ENCODE peak calls at places on chromosomes 1 and 21, in eight cellular contexts. One of them, this sample, is unnamed. For H3K9me3, the result is how much of the 10 kb centered on the place peaks cover.

GRCh38 chr1:99266731-99267130 is 2.4 kb downstream of the PLPPR4 start:
- DNase-seq in CD4-positive, alpha-beta memory T cell: no peak
- DNase-seq in H1: no peak
- DNase-seq in heart left ventricle: no peak
- DNase-seq in heart right ventricle: no peak
- DNase-seq in A549: no peak
- DNase-seq in tibial artery: no peak
- DNase-seq in left ventricle myocardium inferior: no peak
- DNase-seq in this sample: no peak

GRCh38 chr1:170470121-170470520 is 61.8 kb upstream of the GORAB start:
- DNase-seq in CD4-positive, alpha-beta memory T cell: no peak
- DNase-seq in H1: no peak
- DNase-seq in heart left ventricle: no peak
- DNase-seq in heart right ventricle: no peak
- DNase-seq in A549: no peak
- DNase-seq in tibial artery: no peak
- DNase-seq in left ventricle myocardium inferior: no peak
- DNase-seq in this sample: no peak

GRCh38 chr1:29227511-29227910 is 3.2 kb downstream of the MECR start:
- DNase-seq in CD4-positive, alpha-beta memory T cell: no peak
- DNase-seq in H1: no peak
- DNase-seq in heart left ventricle: no peak
- DNase-seq in heart right ventricle: no peak
- DNase-seq in A549: no peak
- DNase-seq in tibial artery: no peak
- DNase-seq in left ventricle myocardium inferior: no peak
- DNase-seq in this sample: no peak

GRCh38 chr1:27618341-27619067 is 14.6 kb upstream of the AHDC1 start:
- DNase-seq in CD4-positive, alpha-beta memory T cell: peak
- DNase-seq in H1: no peak
- DNase-seq in heart left ventricle: peak
- DNase-seq in heart right ventricle: no peak
- DNase-seq in A549: no peak
- DNase-seq in tibial artery: no peak
- DNase-seq in left ventricle myocardium inferior: no peak
- DNase-seq in this sample: peak

GRCh38 chr1:42379794-42380616 is 587 bp upstream of the RIMKLA start:
- DNase-seq in CD4-positive, alpha-beta memory T cell: peak
- DNase-seq in H1: no peak
- DNase-seq in heart left ventricle: no peak
- DNase-seq in heart right ventricle: no peak
- DNase-seq in A549: peak
- DNase-seq in tibial artery: no peak
- DNase-seq in left ventricle myocardium inferior: peak
- DNase-seq in this sample: no peak

GRCh38 chr1:1354271-1355247 is 3.8 kb downstream of the MXRA8 start:
- DNase-seq in CD4-positive, alpha-beta memory T cell: peak
- DNase-seq in H1: no peak
- DNase-seq in heart left ventricle: no peak
- DNase-seq in heart right ventricle: peak
- DNase-seq in A549: no peak
- DNase-seq in tibial artery: no peak
- DNase-seq in left ventricle myocardium inferior: no peak
- DNase-seq in this sample: no peak

GRCh38 chr1:85496881-85497582 is 32.1 kb upstream of the DDAH1 start:
- DNase-seq in CD4-positive, alpha-beta memory T cell: no peak
- DNase-seq in H1: no peak
- DNase-seq in heart left ventricle: no peak
- DNase-seq in heart right ventricle: no peak
- DNase-seq in A549: no peak
- DNase-seq in tibial artery: no peak
- DNase-seq in left ventricle myocardium inferior: no peak
- DNase-seq in this sample: no peak

GRCh38 chr1:181190362-181191035 is 102.0 kb downstream of the IER5 start:
- DNase-seq in CD4-positive, alpha-beta memory T cell: peak
- DNase-seq in H1: no peak
- DNase-seq in heart left ventricle: no peak
- DNase-seq in heart right ventricle: no peak
- DNase-seq in A549: no peak
- DNase-seq in tibial artery: no peak
- DNase-seq in left ventricle myocardium inferior: no peak
- DNase-seq in this sample: no peak

GRCh38 chr1:73617145-73617544 is 580.8 kb downstream of the LRRIQ3 start:
- DNase-seq in CD4-positive, alpha-beta memory T cell: no peak
- DNase-seq in H1: no peak
- DNase-seq in heart left ventricle: no peak
- DNase-seq in heart right ventricle: no peak
- DNase-seq in A549: no peak
- DNase-seq in tibial artery: no peak
- DNase-seq in left ventricle myocardium inferior: no peak
- DNase-seq in this sample: no peak

GRCh38 chr1:31843506-31843905 is 27.7 kb upstream of the SPOCD1 start:
- DNase-seq in CD4-positive, alpha-beta memory T cell: no peak
- DNase-seq in H1: no peak
- DNase-seq in heart left ventricle: no peak
- DNase-seq in heart right ventricle: no peak
- DNase-seq in A549: no peak
- DNase-seq in tibial artery: no peak
- DNase-seq in left ventricle myocardium inferior: no peak
- DNase-seq in this sample: no peak

GRCh38 chr1:32753532-32754281 is 51.1 kb upstream of the SYNC start:
- DNase-seq in CD4-positive, alpha-beta memory T cell: peak
- DNase-seq in H1: peak
- DNase-seq in heart left ventricle: peak
- DNase-seq in heart right ventricle: peak
- DNase-seq in A549: no peak
- DNase-seq in tibial artery: peak
- DNase-seq in left ventricle myocardium inferior: peak
- DNase-seq in this sample: peak

GRCh38 chr1:221336141-221336540 is 405.7 kb downstream of the DUSP10 start:
- DNase-seq in CD4-positive, alpha-beta memory T cell: no peak
- DNase-seq in H1: no peak
- DNase-seq in heart left ventricle: no peak
- DNase-seq in heart right ventricle: no peak
- DNase-seq in A549: no peak
- DNase-seq in tibial artery: no peak
- DNase-seq in left ventricle myocardium inferior: no peak
- DNase-seq in this sample: no peak

GRCh38 chr1:56535949-56536348 is 43.4 kb downstream of the PLPP3 start:
- DNase-seq in CD4-positive, alpha-beta memory T cell: no peak
- DNase-seq in H1: no peak
- DNase-seq in heart left ventricle: no peak
- DNase-seq in heart right ventricle: no peak
- DNase-seq in A549: no peak
- DNase-seq in tibial artery: no peak
- DNase-seq in left ventricle myocardium inferior: peak
- DNase-seq in this sample: no peak

GRCh38 chr1:215479567-215479966 is 87.5 kb upstream of the KCTD3 start:
- DNase-seq in CD4-positive, alpha-beta memory T cell: no peak
- DNase-seq in H1: no peak
- DNase-seq in heart left ventricle: no peak
- DNase-seq in heart right ventricle: no peak
- DNase-seq in A549: no peak
- DNase-seq in tibial artery: no peak
- DNase-seq in left ventricle myocardium inferior: no peak
- DNase-seq in this sample: no peak

GRCh38 chr1:22207605-22208264 is 64.8 kb upstream of the WNT4 start:
- DNase-seq in CD4-positive, alpha-beta memory T cell: no peak
- DNase-seq in H1: no peak
- DNase-seq in heart left ventricle: no peak
- DNase-seq in heart right ventricle: no peak
- DNase-seq in A549: no peak
- DNase-seq in tibial artery: no peak
- DNase-seq in left ventricle myocardium inferior: no peak
- DNase-seq in this sample: no peak

GRCh38 chr1:52907068-52907811 is 14.3 kb downstream of the ECHDC2 start:
- DNase-seq in CD4-positive, alpha-beta memory T cell: no peak
- DNase-seq in H1: no peak
- DNase-seq in heart left ventricle: no peak
- DNase-seq in heart right ventricle: no peak
- DNase-seq in A549: no peak
- DNase-seq in tibial artery: no peak
- DNase-seq in left ventricle myocardium inferior: no peak
- DNase-seq in this sample: no peak

GRCh38 chr1:30179942-30180543 is 543.3 kb downstream of the MATN1 start:
- DNase-seq in CD4-positive, alpha-beta memory T cell: no peak
- DNase-seq in H1: no peak
- DNase-seq in heart left ventricle: no peak
- DNase-seq in heart right ventricle: no peak
- DNase-seq in A549: no peak
- DNase-seq in tibial artery: no peak
- DNase-seq in left ventricle myocardium inferior: no peak
- DNase-seq in this sample: no peak

GRCh38 chr21:28235169-28235892 is 757.3 kb downstream of the LTN1 start:
- DNase-seq in CD4-positive, alpha-beta memory T cell: no peak
- DNase-seq in H1: no peak
- DNase-seq in heart left ventricle: no peak
- DNase-seq in heart right ventricle: peak
- DNase-seq in A549: no peak
- DNase-seq in tibial artery: peak
- DNase-seq in left ventricle myocardium inferior: peak
- DNase-seq in this sample: no peak

GRCh38 chr1:100461222-100461621 is 76.7 kb upstream of the GPR88 start:
- DNase-seq in CD4-positive, alpha-beta memory T cell: no peak
- DNase-seq in H1: no peak
- DNase-seq in heart left ventricle: no peak
- DNase-seq in heart right ventricle: no peak
- DNase-seq in A549: no peak
- DNase-seq in tibial artery: no peak
- DNase-seq in left ventricle myocardium inferior: peak
- DNase-seq in this sample: no peak

GRCh38 chr1:79497193-79497773 is 490.8 kb upstream of the ADGRL4 start:
- DNase-seq in CD4-positive, alpha-beta memory T cell: no peak
- DNase-seq in H1: no peak
- DNase-seq in heart left ventricle: no peak
- DNase-seq in heart right ventricle: no peak
- DNase-seq in A549: peak
- DNase-seq in tibial artery: no peak
- DNase-seq in left ventricle myocardium inferior: no peak
- DNase-seq in this sample: no peak

GRCh38 chr1:5769146-5769545 is 223.1 kb downstream of the NPHP4 start:
- DNase-seq in CD4-positive, alpha-beta memory T cell: no peak
- DNase-seq in H1: no peak
- DNase-seq in heart left ventricle: no peak
- DNase-seq in heart right ventricle: no peak
- DNase-seq in A549: no peak
- DNase-seq in tibial artery: no peak
- DNase-seq in left ventricle myocardium inferior: no peak
- DNase-seq in this sample: no peak
- H3K9me3 ChIP-seq in CD4-positive, alpha-beta memory T cell: under half
- H3K9me3 ChIP-seq in H1: under half
- H3K9me3 ChIP-seq in heart left ventricle: under half
- H3K9me3 ChIP-seq in heart right ventricle: under half
- H3K9me3 ChIP-seq in A549: under half
- H3K9me3 ChIP-seq in tibial artery: under half
- H3K9me3 ChIP-seq in left ventricle myocardium inferior: under half
- H3K9me3 ChIP-seq in this sample: under half

DNA sequence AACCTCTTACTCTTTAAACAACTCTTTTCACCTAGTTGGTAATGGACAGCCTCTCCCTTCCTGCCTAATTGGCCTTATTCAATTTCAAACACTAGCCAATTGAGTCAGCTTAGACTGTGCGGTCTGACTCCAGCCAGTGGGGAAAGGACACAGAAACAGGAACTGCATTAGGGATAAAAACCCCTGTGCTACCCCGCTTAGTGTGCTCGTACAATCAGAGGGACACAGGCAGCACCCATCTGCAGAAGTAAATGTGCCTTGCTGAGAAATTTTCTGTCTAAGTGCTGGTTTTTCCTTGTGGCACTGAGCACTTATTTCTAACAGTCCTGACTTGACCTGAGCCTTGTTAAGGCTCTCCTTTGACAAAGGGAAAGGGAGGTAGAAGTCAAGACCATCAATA is 6.0 kb upstream of the CD2 start:
- DNase-seq in CD4-positive, alpha-beta memory T cell: no peak
- DNase-seq in H1: no peak
- DNase-seq in heart left ventricle: no peak
- DNase-seq in heart right ventricle: no peak
- DNase-seq in A549: no peak
- DNase-seq in tibial artery: no peak
- DNase-seq in left ventricle myocardium inferior: no peak
- DNase-seq in this sample: no peak
- H3K9me3 ChIP-seq in CD4-positive, alpha-beta memory T cell: under half
- H3K9me3 ChIP-seq in H1: under half
- H3K9me3 ChIP-seq in heart left ventricle: half or more
- H3K9me3 ChIP-seq in heart right ventricle: under half
- H3K9me3 ChIP-seq in A549: under half
- H3K9me3 ChIP-seq in tibial artery: under half
- H3K9me3 ChIP-seq in left ventricle myocardium inferior: under half
- H3K9me3 ChIP-seq in this sample: under half

GRCh38 chr1:49339043-49339442 is 562.4 kb upstream of the BEND5 start:
- DNase-seq in CD4-positive, alpha-beta memory T cell: no peak
- DNase-seq in H1: no peak
- DNase-seq in heart left ventricle: no peak
- DNase-seq in heart right ventricle: no peak
- DNase-seq in A549: no peak
- DNase-seq in tibial artery: no peak
- DNase-seq in left ventricle myocardium inferior: no peak
- DNase-seq in this sample: no peak
- H3K9me3 ChIP-seq in CD4-positive, alpha-beta memory T cell: under half
- H3K9me3 ChIP-seq in H1: half or more
- H3K9me3 ChIP-seq in heart left ventricle: under half
- H3K9me3 ChIP-seq in heart right ventricle: under half
- H3K9me3 ChIP-seq in A549: under half
- H3K9me3 ChIP-seq in tibial artery: under half
- H3K9me3 ChIP-seq in left ventricle myocardium inferior: under half
- H3K9me3 ChIP-seq in this sample: under half

GRCh38 chr1:82944192-82944591 is 1054.7 kb downstream of the TTLL7 start:
- DNase-seq in CD4-positive, alpha-beta memory T cell: no peak
- DNase-seq in H1: no peak
- DNase-seq in heart left ventricle: no peak
- DNase-seq in heart right ventricle: no peak
- DNase-seq in A549: no peak
- DNase-seq in tibial artery: no peak
- DNase-seq in left ventricle myocardium inferior: no peak
- DNase-seq in this sample: no peak
- H3K9me3 ChIP-seq in CD4-positive, alpha-beta memory T cell: under half
- H3K9me3 ChIP-seq in H1: under half
- H3K9me3 ChIP-seq in heart left ventricle: under half
- H3K9me3 ChIP-seq in heart right ventricle: under half
- H3K9me3 ChIP-seq in A549: under half
- H3K9me3 ChIP-seq in tibial artery: under half
- H3K9me3 ChIP-seq in left ventricle myocardium inferior: under half
- H3K9me3 ChIP-seq in this sample: under half

DNA sequence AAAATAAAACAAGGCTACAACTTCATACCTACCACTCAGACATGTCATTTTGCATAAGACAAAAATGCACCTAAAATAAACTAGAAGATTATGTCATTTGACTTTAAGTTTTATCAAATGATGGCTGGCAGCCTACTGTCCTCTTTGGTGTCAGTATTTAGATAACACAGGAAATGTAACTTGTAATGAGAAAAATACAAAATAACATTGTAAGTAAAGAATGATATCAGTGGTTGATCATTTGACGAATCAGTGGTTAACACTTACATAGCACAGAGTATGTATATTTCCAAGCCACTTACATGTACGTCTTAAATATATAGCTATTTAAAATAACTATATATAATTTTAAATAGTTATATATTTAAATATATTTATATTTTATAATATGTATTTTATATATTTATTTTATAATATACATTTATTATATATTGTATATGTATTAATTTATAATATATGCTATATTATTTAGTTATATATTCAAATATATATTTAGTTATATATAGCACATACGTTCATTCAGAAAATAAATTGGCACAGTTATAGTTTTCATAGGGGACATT is 44.1 kb downstream of the ZNF678 start:
- DNase-seq in CD4-positive, alpha-beta memory T cell: no peak
- DNase-seq in H1: no peak
- DNase-seq in heart left ventricle: no peak
- DNase-seq in heart right ventricle: no peak
- DNase-seq in A549: no peak
- DNase-seq in tibial artery: no peak
- DNase-seq in left ventricle myocardium inferior: no peak
- DNase-seq in this sample: no peak
- H3K9me3 ChIP-seq in CD4-positive, alpha-beta memory T cell: under half
- H3K9me3 ChIP-seq in H1: under half
- H3K9me3 ChIP-seq in heart left ventricle: under half
- H3K9me3 ChIP-seq in heart right ventricle: under half
- H3K9me3 ChIP-seq in A549: half or more
- H3K9me3 ChIP-seq in tibial artery: under half
- H3K9me3 ChIP-seq in left ventricle myocardium inferior: under half
- H3K9me3 ChIP-seq in this sample: under half

This sample was measured in CD8-positive, alpha-beta T cell.